ENCODE peak calls at places on chromosomes 16 and 17, in five cellular contexts. R, V, M, B and Y are unnamed samples.

GRCh38 chr17:44779211-44780025 is 20.6 kb downstream of the ADAM11 start:
- DNase-seq in R (peak), V (peak), M (peak), B (peak), Y (peak)

GRCh38 chr17:27569884-27570577 is 61.0 kb upstream of the LGALS9 start:
- DNase-seq in R (peak), V (no peak), M (no peak), B (no peak), Y (no peak)

GRCh38 chr17:19270951-19271611 is 33.9 kb downstream of the EPN2 start:
- DNase-seq in R (no peak), V (no peak), M (no peak), B (no peak), Y (no peak)

GRCh38 chr16:11613381-11614303 is 26.9 kb upstream of the LITAF start:
- DNase-seq in R (peak), V (no peak), M (no peak), B (no peak), Y (no peak)

GRCh38 chr17:57862990-57863667 is 13.3 kb upstream of the MRPS23 start:
- DNase-seq in R (no peak), V (no peak), M (no peak), B (no peak), Y (no peak)

GRCh38 chr16:85475233-85475632 is 137.9 kb upstream of the GSE1 start:
- DNase-seq in R (no peak), V (no peak), M (no peak), B (no peak), Y (no peak)

GRCh38 chr16:56753410-56753809 is 23.5 kb downstream of the NUP93 start:
- DNase-seq in R (no peak), V (no peak), M (no peak), B (no peak), Y (no peak)

GRCh38 chr17:47188799-47189731 is at the start of gene CDC27:
- DNase-seq in R (peak), V (peak), M (peak), B (peak), Y (peak)

GRCh38 chr17:51997723-51998122 is 160.8 kb downstream of the CA10 start:
- DNase-seq in R (no peak), V (no peak), M (no peak), B (no peak), Y (no peak)

GRCh38 chr16:705748-706188 is at the start of gene FBXL16:
- DNase-seq in R (no peak), V (no peak), M (no peak), B (no peak), Y (no peak)

GRCh38 chr16:86887416-86887815 is 309.1 kb downstream of the FOXL1 start:
- DNase-seq in R (no peak), V (no peak), M (no peak), B (no peak), Y (no peak)

GRCh38 chr17:57849163-57849873 is 526 bp downstream of the MRPS23 start:
- DNase-seq in R (no peak), V (no peak), M (no peak), B (no peak), Y (no peak)

GRCh38 chr17:80452173-80452915 is 24.1 kb downstream of the NPTX1 start:
- DNase-seq in R (no peak), V (no peak), M (no peak), B (no peak), Y (no peak)

GRCh38 chr16:24993722-24994686 is 21.2 kb downstream of the ARHGAP17 start:
- DNase-seq in R (no peak), V (peak), M (no peak), B (no peak), Y (no peak)

GRCh38 chr16:51409001-51409675 is 258.1 kb upstream of the SALL1 start:
- DNase-seq in R (no peak), V (no peak), M (no peak), B (no peak), Y (no peak)

GRCh38 chr16:11258553-11259287 is 2.7 kb upstream of the SOCS1 start:
- DNase-seq in R (no peak), V (no peak), M (no peak), B (no peak), Y (no peak)

GRCh38 chr17:76753061-76753961 is 15.4 kb downstream of the MFSD11 start:
- DNase-seq in R (no peak), V (no peak), M (peak), B (peak), Y (no peak)

GRCh38 chr17:70642059-70642458 is 472.7 kb downstream of the KCNJ2 start:
- DNase-seq in R (no peak), V (no peak), M (no peak), B (no peak), Y (no peak)

GRCh38 chr17:19986941-19987714 is 9.5 kb upstream of the AKAP10 start:
- DNase-seq in R (no peak), V (no peak), M (no peak), B (no peak), Y (no peak)

GRCh38 chr17:4576729-4577322 is 7.5 kb upstream of the SMTNL2 start:
- DNase-seq in R (peak), V (no peak), M (no peak), B (no peak), Y (no peak)

GRCh38 chr17:21524211-21524591 is 148.0 kb downstream of the KCNJ12 start:
- DNase-seq in R (no peak), V (no peak), M (no peak), B (no peak), Y (no peak)

GRCh38 chr17:59565959-59566324 is 532 bp downstream of the DHX40 start:
- DNase-seq in R (no peak), V (peak), M (peak), B (peak), Y (peak)

GRCh38 chr17:74439691-74440567 is 8.0 kb downstream of the GPRC5C start:
- DNase-seq in R (no peak), V (no peak), M (no peak), B (no peak), Y (no peak)

GRCh38 chr16:73054732-73055481 is 7.0 kb upstream of the ZFHX3 start:
- DNase-seq in R (no peak), V (no peak), M (no peak), B (no peak), Y (no peak)

GRCh38 chr16:68319185-68319908 is 8.5 kb downstream of the PRMT7 start:
- DNase-seq in R (no peak), V (no peak), M (no peak), B (no peak), Y (no peak)

GRCh38 chr16:87832759-87833502 is 36.4 kb downstream of the SLC7A5 start:
- DNase-seq in R (no peak), V (no peak), M (no peak), B (no peak), Y (no peak)